ENCODE peak calls at places on chromosomes 16 and 17, in eight cellular contexts. Y is renal cortical epithelial cell, T is HTR-8/SVneo, P is AG20443, I is PC-9, C is epithelial cell of prostate, J is iris pigment epithelial cell, L is AG10803. S is an unnamed sample.

GRCh38 chr17:15963670-15964110 is 18.8 kb downstream of the ADORA2B start:
- DNase-seq in J (peak; percentile 80), Y (peak; percentile 76), L (no peak), T (peak; percentile 84), P (no peak), C (peak; percentile 58), I (peak; percentile 79), S (no peak)

GRCh38 chr17:41692722-41693521 is 4.2 kb downstream of the EIF1 start:
- DNase-seq in J (no peak), L (peak; percentile 20), T (no peak), C (no peak), P (no peak), Y (no peak), I (peak; percentile 55), S (no peak)

GRCh38 chr17:82030470-82031302 is 792 bp upstream of the RAC3 start:
- DNase-seq in T (peak; percentile 84), C (peak; percentile 40), P (peak; percentile 90), J (peak; percentile 89), Y (peak; percentile 57), L (peak; percentile 77), I (peak; percentile 66), S (peak; percentile 74)

GRCh38 chr17:51015145-51015558 is 105.5 kb downstream of the SPAG9 start:
- DNase-seq in L (peak; percentile 74), Y (no peak), J (peak; percentile 23), C (no peak), P (peak; percentile 33), I (no peak), T (no peak), S (no peak)

GRCh38 chr16:13414154-13414553 is 505.8 kb upstream of the ERCC4 start:
- DNase-seq in T (no peak), P (no peak), L (peak; percentile 40), I (no peak), Y (peak; percentile 97), J (no peak), C (no peak), S (no peak)

GRCh38 chr16:31179747-31180458 is at the start of gene FUS:
- DNase-seq in Y (peak; percentile 47), J (peak; percentile 78), P (peak; percentile 98), T (peak; percentile 99), I (peak; percentile 80), L (peak; percentile 84), C (peak; percentile 51), S (peak; percentile 96)

GRCh38 chr17:63840591-63841349 is 1.7 kb downstream of the SMARCD2 start:
- DNase-seq in L (peak; percentile 83), Y (no peak), I (no peak), C (no peak), P (no peak), J (no peak), T (no peak), S (no peak)

GRCh38 chr17:34580685-34581445 is 1.5 kb downstream of the TMEM132E start:
- DNase-seq in Y (no peak), L (no peak), T (no peak), I (no peak), P (no peak), J (no peak), C (no peak), S (no peak)

GRCh38 chr17:2598166-2598565 is 4.7 kb downstream of the PAFAH1B1 start:
- DNase-seq in J (peak; percentile 69), Y (peak; percentile 54), L (peak; percentile 74), I (no peak), C (no peak), P (peak; percentile 52), T (no peak), S (no peak)

GRCh38 chr17:8799001-8799850 is at the start of gene MFSD6L:
- DNase-seq in I (no peak), Y (no peak), J (peak; percentile 9), C (no peak), T (no peak), L (no peak), P (no peak), S (no peak)

GRCh38 chr16:3459401-3460090 is 16.1 kb downstream of the NAA60 start:
- DNase-seq in Y (peak; percentile 27), C (no peak), P (no peak), L (no peak), J (peak; percentile 27), I (no peak), T (no peak), S (no peak)

GRCh38 chr17:76716146-76716833 is 5.5 kb upstream of the MXRA7 start:
- DNase-seq in L (peak; percentile 100), J (peak; percentile 100), P (peak; percentile 90), T (no peak), I (no peak), Y (peak; percentile 72), C (no peak), S (no peak)

GRCh38 chr16:83928341-83929055 is 24.5 kb upstream of the OSGIN1 start:
- DNase-seq in Y (peak; percentile 92), T (peak; percentile 29), C (peak; percentile 63), J (peak; percentile 98), I (peak; percentile 86), P (peak; percentile 84), L (peak; percentile 88), S (no peak)

GRCh38 chr17:82881900-82882714 is 42.3 kb upstream of the ZNF750 start:
- DNase-seq in Y (no peak), L (peak; percentile 15), I (no peak), P (peak; percentile 30), T (no peak), C (no peak), J (no peak), S (no peak)

GRCh38 chr16:88491560-88492310 is 38.7 kb downstream of the ZFPM1 start:
- DNase-seq in L (no peak), Y (no peak), P (no peak), I (no peak), J (no peak), C (no peak), T (no peak), S (no peak)

GRCh38 chr16:68094614-68094934 is 9.4 kb downstream of the NFATC3 start:
- DNase-seq in C (no peak), I (no peak), L (no peak), P (no peak), T (no peak), J (no peak), Y (no peak), S (no peak)

GRCh38 chr17:64411999-64412771 is 21.5 kb upstream of the PECAM1 start:
- DNase-seq in P (peak; percentile 28), Y (peak; percentile 46), J (peak; percentile 50), T (no peak), I (no peak), L (peak; percentile 13), C (no peak), S (peak; percentile 72)

GRCh38 chr16:84543931-84544776 is 39.7 kb upstream of the MEAK7 start:
- DNase-seq in J (peak; percentile 16), L (no peak), Y (no peak), P (no peak), C (no peak), T (no peak), I (no peak), S (no peak)

GRCh38 chr17:29613371-29613837 is 9.3 kb downstream of the CORO6 start:
- DNase-seq in J (peak; percentile 89), P (peak; percentile 90), T (no peak), L (peak; percentile 83), C (no peak), I (no peak), Y (peak; percentile 53), S (peak; percentile 79)

GRCh38 chr16:56848955-56849689 is 15.9 kb upstream of the SLC12A3 start:
- DNase-seq in P (peak; percentile 85), J (peak; percentile 89), T (no peak), L (peak; percentile 73), C (no peak), I (no peak), Y (peak; percentile 88), S (no peak)

GRCh38 chr16:85164838-85165516 is 52.7 kb upstream of the CIBAR2 start:
- DNase-seq in L (peak; percentile 43), Y (no peak), I (peak; percentile 25), J (no peak), T (no peak), C (no peak), P (no peak), S (no peak)

GRCh38 chr17:41530062-41531048 is 2.2 kb upstream of the KRT19 start:
- DNase-seq in Y (peak; percentile 96), C (no peak), T (peak; percentile 91), I (peak; percentile 99), P (peak; percentile 76), J (peak; percentile 96), L (peak; percentile 67), S (no peak)

GRCh38 chr17:82384730-82385429 is 13.3 kb downstream of the UTS2R start:
- DNase-seq in P (peak; percentile 92), I (peak; percentile 46), Y (peak; percentile 42), T (peak; percentile 59), L (peak; percentile 50), J (peak; percentile 18), C (no peak), S (no peak)

GRCh38 chr16:31501226-31501965 is 6.8 kb downstream of the RUSF1 start:
- DNase-seq in Y (no peak), T (no peak), L (no peak), C (no peak), I (no peak), P (no peak), J (no peak), S (no peak)

GRCh38 chr16:4908854-4909401 is 28.0 kb downstream of the PPL start:
- DNase-seq in J (no peak), P (no peak), L (no peak), I (no peak), T (no peak), Y (no peak), C (no peak), S (no peak)

GRCh38 chr17:44745301-44745700 is 13.5 kb upstream of the ADAM11 start:
- DNase-seq in P (no peak), J (no peak), L (no peak), C (no peak), Y (no peak), T (no peak), I (no peak), S (no peak)

GRCh38 chr16:9428355-9429005 is 337.0 kb downstream of the HAPSTR1 start:
- DNase-seq in J (no peak), I (no peak), P (no peak), L (no peak), C (no peak), Y (no peak), T (no peak), S (no peak)

S was measured in germinal center.